ENCODE peak calls at places on chromosomes 6 and 20, in five cellular contexts. N is fibroblast of pulmonary artery; Q is iris pigment epithelial cell; K is activated naive CD4-positive, alpha-beta T cell; S is LoVo. W is an unnamed sample.

GRCh38 chr6:117072781-117073180 is 192.6 kb upstream of the VGLL2 start:
- DNase-seq in N (no peak), Q (no peak), K (no peak), S (no peak), W (no peak)

GRCh38 chr6:72580281-72580940 is 41.5 kb upstream of the KCNQ5 start:
- DNase-seq in N (peak), Q (peak), K (no peak), S (no peak), W (peak)

GRCh38 chr6:25179051-25179778 is 100.0 kb upstream of the CARMIL1 start:
- DNase-seq in N (peak), Q (peak), S (no peak), K (no peak), W (peak)

GRCh38 chr6:156816505-156816904 is 39.3 kb downstream of the ARID1B start:
- DNase-seq in K (no peak), Q (peak), N (peak), S (no peak), W (no peak)

GRCh38 chr6:79384845-79385244 is 150.4 kb upstream of the HMGN3 start:
- DNase-seq in N (peak), S (no peak), K (no peak), Q (peak), W (no peak)

GRCh38 chr20:19249515-19249914 is 37.1 kb downstream of the SLC24A3 start:
- DNase-seq in K (no peak), Q (peak), S (no peak), N (no peak), W (no peak)

GRCh38 chr6:109507490-109508072 is 24.6 kb upstream of the ZBTB24 start:
- DNase-seq in Q (no peak), N (no peak), S (no peak), K (no peak), W (no peak)

GRCh38 chr20:43915209-43916072 is 789 bp downstream of the TOX2 start:
- DNase-seq in S (no peak), N (peak), Q (peak), K (no peak), W (peak)

GRCh38 chr6:130933712-130934200 is 106.5 kb downstream of the SMLR1 start:
- DNase-seq in S (no peak), K (no peak), N (peak), Q (peak), W (peak)

GRCh38 chr6:96787846-96788580 is 49.3 kb downstream of the GPR63 start:
- DNase-seq in Q (no peak), S (no peak), K (no peak), N (no peak), W (no peak)

GRCh38 chr6:167697316-167697715 is 129.4 kb upstream of the AFDN start:
- DNase-seq in S (no peak), Q (no peak), K (no peak), N (peak), W (no peak)

GRCh38 chr6:170147056-170147787 is 143.7 kb downstream of the DLL1 start:
- DNase-seq in S (no peak), N (no peak), Q (no peak), K (no peak), W (no peak)

GRCh38 chr6:74735304-74735703 is 470.5 kb downstream of the COL12A1 start:
- DNase-seq in Q (peak), N (peak), K (no peak), S (no peak), W (peak)

GRCh38 chr6:15897063-15897934 is 231.6 kb upstream of the MYLIP start:
- DNase-seq in S (no peak), K (no peak), N (peak), Q (peak), W (peak)

GRCh38 chr6:164415832-164416563 is 893.4 kb downstream of the C6orf118 start:
- DNase-seq in K (no peak), Q (no peak), N (peak), S (no peak), W (no peak)

GRCh38 chr6:154921482-154921881 is 73.6 kb upstream of the TIAM2 start:
- DNase-seq in S (no peak), Q (no peak), K (no peak), N (no peak), W (no peak)

GRCh38 chr6:169571123-169571962 is 130.5 kb downstream of the WDR27 start:
- DNase-seq in N (peak), K (no peak), S (peak), Q (peak), W (peak)

GRCh38 chr6:148952147-148953041 is 205.6 kb downstream of the UST start:
- DNase-seq in K (no peak), Q (no peak), S (no peak), N (peak), W (no peak)

GRCh38 chr6:16136536-16137450 is 7.9 kb downstream of the MYLIP start:
- DNase-seq in N (peak), K (no peak), Q (peak), S (peak), W (peak)

GRCh38 chr20:62367136-62367482 is at the start of gene LAMA5:
- DNase-seq in N (no peak), K (no peak), Q (no peak), S (peak), W (peak)

GRCh38 chr6:26223677-26224546 is 136.7 kb downstream of the HFE start:
- DNase-seq in K (peak), N (peak), S (peak), Q (peak), W (peak)

GRCh38 chr6:44007818-44008660 is 119.2 kb downstream of the MRPL14 start:
- DNase-seq in S (no peak), K (no peak), Q (no peak), N (no peak), W (no peak)

GRCh38 chr6:131063764-131064272 is 773 bp upstream of the EPB41L2 start:
- DNase-seq in Q (no peak), N (no peak), K (no peak), S (no peak), W (no peak)

GRCh38 chr6:148884461-148884860 is 137.6 kb downstream of the UST start:
- DNase-seq in N (no peak), S (no peak), K (no peak), Q (no peak), W (no peak)

GRCh38 chr20:25992146-25992545 is 295.5 kb upstream of the ZNF337 start:
- DNase-seq in S (no peak), K (no peak), Q (no peak), N (no peak), W (no peak)

GRCh38 chr6:115706981-115707380 is 353.7 kb downstream of the FRK start:
- DNase-seq in S (no peak), K (no peak), Q (no peak), N (no peak), W (no peak)

GRCh38 chr6:160992323-160993314 is 1.1 kb downstream of the MAP3K4 start:
- DNase-seq in S (peak), N (peak), K (peak), Q (peak), W (peak)

GRCh38 chr20:63457737-63458136 is 14.7 kb downstream of the KCNQ2 start:
- DNase-seq in K (no peak), S (peak), Q (no peak), N (no peak), W (peak)